ENCODE peak calls at places on chromosome 19, in nine cellular contexts. O is heart left ventricle, Q is endodermal cell, S is trophoblast cell, T is uterus, G is aorta, L is tibial artery, J is body of pancreas, F is testis. W is an unnamed sample. For H3K36me3, the result is how much of the 10 kb centered on the place peaks cover.

GRCh38 chr19:48696353-48697010 is 711 bp downstream of the FUT2 start:
- DNase-seq in O (no peak), Q (peak), S (no peak), T (no peak), G (no peak), L (no peak), J (peak), F (no peak), W (no peak)

GRCh38 chr19:46022431-46023310 is at the start of gene PGLYRP1:
- DNase-seq in O (no peak), Q (peak), S (no peak), T (no peak), G (peak), L (peak), J (no peak), F (no peak), W (no peak)

GRCh38 chr19:56110515-56111448 is 10.3 kb downstream of the ZNF787 start:
- DNase-seq in O (peak), Q (no peak), S (no peak), T (no peak), G (no peak), L (no peak), J (peak), F (peak), W (no peak)

GRCh38 chr19:48760514-48761221 is 5.3 kb downstream of the FGF21 start:
- DNase-seq in O (peak), Q (no peak), S (no peak), T (no peak), G (no peak), L (no peak), J (no peak), F (no peak), W (no peak)

GRCh38 chr19:49331616-49332055 is 3.6 kb upstream of the CD37 start:
- DNase-seq in O (peak), Q (peak), S (peak), T (no peak), G (peak), L (peak), J (peak), F (peak), W (peak)

GRCh38 chr19:2962018-2962670 is 15.2 kb upstream of the TLE6 start:
- DNase-seq in O (no peak), Q (peak), S (peak), T (no peak), G (no peak), L (no peak), J (peak), F (peak), W (no peak)

GRCh38 chr19:51544038-51544437 is 12.6 kb upstream of the SIGLEC6 start:
- DNase-seq in O (no peak), Q (no peak), S (no peak), T (no peak), G (no peak), L (no peak), J (no peak), F (no peak), W (no peak)

GRCh38 chr19:11378319-11379189 is 4.1 kb downstream of the SWSAP1 start:
- DNase-seq in O (no peak), Q (peak), S (peak), T (no peak), G (peak), L (peak), J (peak), F (peak), W (no peak)

GRCh38 chr19:52896431-52897148 is 845 bp downstream of the ZNF320 start:
- DNase-seq in O (peak), Q (peak), S (peak), T (peak), G (no peak), L (no peak), J (peak), F (peak), W (peak)

GRCh38 chr19:39409886-39410619 is 2.4 kb upstream of the PLEKHG2 start:
- DNase-seq in O (peak), Q (no peak), S (peak), T (peak), G (peak), L (peak), J (peak), F (peak), W (peak)

GRCh38 chr19:7257148-7258041 is 36.8 kb downstream of the INSR start:
- DNase-seq in O (no peak), Q (peak), S (peak), T (peak), G (no peak), L (no peak), J (peak), F (peak), W (peak)

GRCh38 chr19:3125900-3126524 is 9.8 kb upstream of the GNA15 start:
- DNase-seq in O (no peak), Q (peak), S (peak), T (no peak), G (no peak), L (peak), J (peak), F (no peak), W (peak)

GRCh38 chr19:30070198-30070969 is 128.3 kb downstream of the URI1 start:
- DNase-seq in O (peak), Q (peak), S (no peak), T (peak), G (no peak), L (peak), J (peak), F (no peak), W (peak)

GRCh38 chr19:38565686-38566105 is 52.1 kb downstream of the MAP4K1 start:
- DNase-seq in O (no peak), Q (no peak), S (no peak), T (no peak), G (no peak), L (no peak), J (no peak), F (no peak), W (no peak)

GRCh38 chr19:38429055-38429810 is 3.2 kb upstream of the RASGRP4 start:
- DNase-seq in O (no peak), Q (no peak), S (no peak), T (no peak), G (no peak), L (no peak), J (no peak), F (no peak), W (no peak)

GRCh38 chr19:31449379-31449778 is 100.1 kb upstream of the TSHZ3 start:
- DNase-seq in O (no peak), Q (no peak), S (no peak), T (no peak), G (no peak), L (no peak), J (no peak), F (no peak), W (no peak)
- H3K27ac ChIP-seq in O (no peak), Q (no peak), S (no peak), T (no peak), G (no peak), L (no peak), J (no peak), F (no peak), W (no peak)

DNA sequence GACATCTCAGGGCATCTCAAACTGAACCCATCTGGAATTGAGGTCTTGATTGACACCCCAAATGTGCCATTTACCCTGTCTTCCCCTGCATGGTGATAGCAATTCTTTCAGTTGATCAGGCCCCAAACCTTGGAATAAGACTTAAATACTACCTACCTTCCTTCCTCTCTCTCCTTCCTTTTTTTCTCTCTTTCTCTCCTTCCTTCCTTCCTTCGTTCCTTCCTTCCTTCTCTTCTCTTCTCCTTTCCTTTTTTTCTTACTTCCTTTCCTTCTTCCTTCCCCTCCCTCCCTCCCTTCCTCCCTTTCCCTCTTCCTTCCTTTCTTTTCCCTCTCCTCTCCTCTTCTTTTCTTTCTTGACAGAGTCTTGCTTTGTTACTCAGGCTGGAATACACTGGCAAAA is 7.4 kb upstream of the GIPC1 start:
- DNase-seq in O (no peak), Q (no peak), S (no peak), T (no peak), G (no peak), L (no peak), J (no peak), F (no peak), W (no peak)
- H3K36me3 ChIP-seq in O (under half), Q (under half), S (under half), T (under half), G (under half), L (under half), J (under half), F (under half), W (under half)

DNA sequence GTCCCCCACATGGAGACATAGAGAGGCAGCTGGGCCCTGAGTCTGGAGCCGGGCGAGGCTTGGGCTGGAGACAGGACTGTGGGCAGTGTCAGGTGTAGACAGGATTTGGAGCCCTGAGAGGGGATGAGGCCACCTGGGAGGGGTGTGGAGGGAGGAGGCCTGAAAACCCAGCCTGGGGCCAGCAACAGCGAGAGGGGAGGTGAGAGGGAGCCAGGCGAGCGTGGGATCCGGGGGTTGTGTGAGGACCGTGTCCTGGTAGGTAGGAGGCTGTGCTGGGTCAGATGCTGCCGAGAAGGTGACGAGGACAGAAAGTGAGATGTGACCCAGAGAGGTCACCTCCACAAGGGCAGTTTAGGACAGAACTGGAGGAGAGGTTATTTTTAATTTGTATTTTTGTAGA is 7.4 kb downstream of the MPND start:
- DNase-seq in O (no peak), Q (no peak), S (no peak), T (no peak), G (no peak), L (no peak), J (no peak), F (no peak), W (no peak)
- H3K27ac ChIP-seq in O (no peak), Q (no peak), S (no peak), T (no peak), G (no peak), L (no peak), J (no peak), F (no peak), W (no peak)

DNA sequence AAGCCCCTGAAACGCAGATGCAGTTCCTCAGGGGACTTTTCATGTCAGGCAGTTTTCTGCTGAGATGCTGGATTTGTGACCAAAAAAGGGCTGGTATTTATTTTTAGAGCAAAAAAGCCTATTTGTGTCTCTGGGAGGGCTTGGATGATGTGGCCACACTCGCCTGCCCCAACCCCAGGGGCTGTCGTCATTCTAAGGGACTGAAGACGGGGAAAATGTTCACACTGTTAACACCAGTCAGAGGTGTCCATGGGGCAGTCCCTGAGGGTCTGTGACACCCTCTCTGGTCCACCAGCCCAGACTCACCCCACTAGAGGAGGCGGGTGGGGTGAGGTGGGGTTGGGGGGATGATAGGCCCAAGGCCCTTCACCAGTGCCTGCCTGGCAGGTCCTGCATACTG is 15.9 kb upstream of the EPHX3 start:
- DNase-seq in O (no peak), Q (no peak), S (no peak), T (peak), G (peak), L (peak), J (no peak), F (no peak), W (no peak)
- H3K36me3 ChIP-seq in O (under half), Q (half or more), S (half or more), T (under half), G (under half), L (under half), J (under half), F (under half), W (half or more)

GRCh38 chr19:35447870-35448492 is at the start of gene FFAR2:
- DNase-seq in O (no peak), Q (no peak), S (no peak), T (no peak), G (no peak), L (no peak), J (no peak), F (no peak), W (no peak)
- H3K27ac ChIP-seq in O (no peak), Q (no peak), S (no peak), T (no peak), G (no peak), L (no peak), J (no peak), F (no peak), W (no peak)

GRCh38 chr19:1360818-1361461 is 22.8 kb upstream of the NDUFS7 start:
- DNase-seq in O (peak), Q (peak), S (no peak), T (peak), G (peak), L (peak), J (peak), F (peak), W (peak)
- H3K36me3 ChIP-seq in O (under half), Q (half or more), S (half or more), T (under half), G (under half), L (half or more), J (under half), F (under half), W (half or more)

GRCh38 chr19:18147396-18147795 is 5.6 kb upstream of the PIK3R2 start:
- DNase-seq in O (no peak), Q (no peak), S (no peak), T (no peak), G (no peak), L (no peak), J (no peak), F (no peak), W (no peak)
- H3K27ac ChIP-seq in O (no peak), Q (no peak), S (no peak), T (no peak), G (no peak), L (no peak), J (no peak), F (no peak), W (no peak)